ENCODE peak calls at places on chromosomes 12 and 14, in five cellular contexts. O is HepG2, X is K562, N is SK-N-SH, Z is GM12878. L is an unnamed sample.

GRCh38 chr12:113684053-113684907 is 212.6 kb upstream of the LHX5 start:
- DNase-seq in N (peak), Z (no peak), X (no peak), O (no peak), L (no peak)

GRCh38 chr14:71725802-71726638 is 206.2 kb upstream of the RGS6 start:
- DNase-seq in X (no peak), O (no peak), N (no peak), Z (no peak), L (no peak)

GRCh38 chr12:12010277-12011031 is 60.3 kb upstream of the BCL2L14 start:
- DNase-seq in O (no peak), X (no peak), N (peak), Z (peak), L (no peak)

GRCh38 chr14:76267322-76268012 is 108.5 kb upstream of the ESRRB start:
- DNase-seq in N (peak), O (no peak), Z (no peak), X (no peak), L (no peak)

GRCh38 chr14:94397899-94398479 is 9.6 kb upstream of the SERPINA1 start:
- DNase-seq in N (no peak), X (no peak), Z (no peak), O (no peak), L (no peak)

GRCh38 chr12:94225924-94226630 is 77.7 kb downstream of the PLXNC1 start:
- DNase-seq in N (peak), Z (no peak), X (no peak), O (no peak), L (no peak)

GRCh38 chr12:75744607-75745256 is 233.3 kb upstream of the KRR1 start:
- DNase-seq in N (no peak), Z (no peak), X (no peak), O (peak), L (no peak)

GRCh38 chr14:21437063-21437901 is 18.6 kb downstream of the CHD8 start:
- DNase-seq in N (peak), X (peak), Z (peak), O (peak), L (peak)

GRCh38 chr12:5013206-5013830 is 30.4 kb upstream of the KCNA5 start:
- DNase-seq in X (no peak), Z (no peak), O (no peak), N (no peak), L (no peak)

GRCh38 chr12:2754208-2754607 is 40.6 kb upstream of the FKBP4 start:
- DNase-seq in N (peak), O (no peak), Z (no peak), X (no peak), L (no peak)

GRCh38 chr14:70856851-70857498 is 47.7 kb upstream of the MAP3K9 start:
- DNase-seq in Z (no peak), X (no peak), O (no peak), N (no peak), L (no peak)

GRCh38 chr14:50943261-50943942 is 881 bp downstream of the PYGL start:
- DNase-seq in O (peak), X (peak), N (no peak), Z (no peak), L (peak)

GRCh38 chr12:26845984-26846383 is 13.0 kb upstream of the ITPR2 start:
- DNase-seq in X (peak), O (peak), Z (no peak), N (peak), L (no peak)

GRCh38 chr14:68874746-68875155 is 81.9 kb upstream of the ZFP36L1 start:
- DNase-seq in N (no peak), O (no peak), Z (no peak), X (no peak), L (no peak)

GRCh38 chr12:96890331-96890730 is 16.7 kb upstream of the NEDD1 start:
- DNase-seq in Z (no peak), N (no peak), X (no peak), O (no peak), L (no peak)

GRCh38 chr12:46800160-46800559 is 25.6 kb downstream of the SLC38A4 start:
- DNase-seq in N (no peak), X (no peak), Z (no peak), O (no peak), L (no peak)

GRCh38 chr12:131363416-131363815 is 347.5 kb upstream of the SFSWAP start:
- DNase-seq in N (no peak), Z (no peak), O (no peak), X (no peak), L (no peak)

GRCh38 chr14:105330491-105330895 is 15.9 kb downstream of the PACS2 start:
- DNase-seq in N (no peak), Z (no peak), O (no peak), X (no peak), L (no peak)

GRCh38 chr14:98226411-98226810 is 1045.6 kb downstream of the BCL11B start:
- DNase-seq in Z (no peak), X (no peak), O (no peak), N (no peak), L (no peak)

GRCh38 chr12:53231859-53232640 is at the start of gene RARG:
- DNase-seq in N (peak), O (no peak), Z (no peak), X (peak), L (peak)

GRCh38 chr12:122975790-122976647 is 975 bp downstream of the OGFOD2 start:
- DNase-seq in X (no peak), Z (no peak), O (no peak), N (no peak), L (no peak)

GRCh38 chr12:122977153-122977552 is 2.1 kb downstream of the OGFOD2 start:
- DNase-seq in N (no peak), O (no peak), Z (no peak), X (no peak), L (no peak)

GRCh38 chr12:122977655-122978392 is 2.7 kb upstream of the ARL6IP4 start:
- DNase-seq in X (no peak), N (no peak), Z (no peak), O (no peak), L (no peak)

GRCh38 chr12:122974892-122975789 is at the start of gene OGFOD2:
- DNase-seq in N (peak), O (peak), Z (peak), X (peak), L (peak)

GRCh38 chr12:122976648-122976975 is 1.6 kb downstream of the OGFOD2 start:
- DNase-seq in X (no peak), O (no peak), N (no peak), Z (no peak), L (no peak)
- TF ChIP-seq USF2 in X (no peak), O (no peak), N (no peak), Z (no peak), L (no peak)

GRCh38 chr12:90515199-90516175 is 439.5 kb downstream of the CCER1 start:
- DNase-seq in Z (peak), X (no peak), O (no peak), N (no peak), L (peak)

GRCh38 chr12:90510948-90511347 is 444.0 kb downstream of the CCER1 start:
- DNase-seq in X (no peak), Z (no peak), O (no peak), N (no peak), L (no peak)

GRCh38 chr12:90512518-90512917 is 442.5 kb downstream of the CCER1 start:
- DNase-seq in X (no peak), N (no peak), Z (no peak), O (no peak), L (no peak)

GRCh38 chr12:90519285-90519684 is 435.7 kb downstream of the CCER1 start:
- DNase-seq in O (no peak), Z (no peak), N (no peak), X (no peak), L (no peak)

GRCh38 chr12:90514325-90514724 is 440.7 kb downstream of the CCER1 start:
- DNase-seq in X (no peak), N (peak), O (no peak), Z (no peak), L (no peak)
- TF ChIP-seq SMC3 in X (no peak), N (no peak), O (no peak), Z (no peak), L (no peak)

GRCh38 chr12:109477185-109477962 is at the start of the genes KCTD10 and UBE3B:
- DNase-seq in N (peak), X (peak), Z (peak), O (peak), L (peak)
- TF ChIP-seq EP300 in N (no peak), X (no peak), Z (no peak), O (no peak), L (no peak)

DNA sequence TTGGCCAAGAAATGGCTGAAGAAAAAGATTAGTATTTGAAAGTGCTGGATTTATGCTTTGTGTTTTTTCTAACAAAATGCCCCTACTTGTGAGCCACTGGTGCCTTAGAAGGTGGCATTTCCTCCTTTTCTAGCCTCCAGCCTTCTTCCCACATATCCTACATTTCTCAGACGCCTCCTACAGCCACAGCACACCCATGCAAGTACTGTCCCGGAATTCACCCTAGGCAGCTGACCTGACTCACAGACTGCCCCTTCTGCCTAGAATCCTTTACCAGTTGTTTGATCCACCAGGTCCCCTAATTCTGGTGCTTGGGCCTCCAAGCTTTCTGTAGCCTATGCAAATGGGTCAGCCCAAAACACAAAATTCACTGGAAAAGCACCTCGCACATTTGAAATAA is 166.0 kb downstream of the FOXN3 start:
- DNase-seq in Z (no peak), X (no peak), O (no peak), N (no peak), L (no peak)
- TF ChIP-seq USF2 in Z (no peak), X (no peak), O (no peak), N (no peak), L (no peak)

GRCh38 chr14:32460267-32460666 is 131.2 kb downstream of the AKAP6 start:
- DNase-seq in O (no peak), X (no peak), Z (no peak), N (no peak), L (no peak)

GRCh38 chr14:32457213-32457920 is 128.3 kb downstream of the AKAP6 start:
- DNase-seq in Z (no peak), O (no peak), X (no peak), N (peak), L (no peak)

GRCh38 chr14:32453857-32454810 is 125.0 kb downstream of the AKAP6 start:
- DNase-seq in Z (no peak), N (no peak), O (no peak), X (no peak), L (no peak)

DNA sequence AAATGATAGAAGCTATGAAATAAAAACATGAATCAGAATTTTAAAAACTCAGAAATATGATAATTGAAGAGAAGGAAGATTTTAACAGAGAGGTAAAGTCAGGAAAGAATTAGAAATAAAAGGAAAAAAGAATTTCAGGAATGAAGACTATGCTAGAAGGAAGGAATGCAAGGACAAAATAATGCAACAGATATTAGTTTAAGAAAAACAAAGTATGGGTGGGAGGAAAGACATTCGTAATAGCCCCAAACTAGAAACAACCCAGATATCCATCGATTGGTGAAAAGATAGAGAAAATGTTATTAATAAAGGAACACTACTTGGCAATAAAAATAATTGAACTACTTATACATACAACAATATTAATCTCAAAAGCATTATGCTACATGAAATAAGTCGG is 129.6 kb downstream of the AKAP6 start:
- DNase-seq in N (no peak), Z (no peak), X (no peak), O (no peak), L (no peak)
- TF ChIP-seq SMC3 in N (no peak), Z (no peak), X (no peak), O (no peak), L (no peak)

GRCh38 chr14:58129208-58129607 is 22.8 kb downstream of the ARMH4 start:
- DNase-seq in X (no peak), N (no peak), Z (no peak), O (no peak), L (no peak)

GRCh38 chr14:58131386-58131785 is 20.6 kb downstream of the ARMH4 start:
- DNase-seq in O (peak), X (no peak), Z (no peak), N (no peak), L (peak)

GRCh38 chr14:58130121-58130782 is 21.8 kb downstream of the ARMH4 start:
- DNase-seq in O (no peak), Z (no peak), N (no peak), X (no peak), L (no peak)

GRCh38 chr14:58133739-58134138 is 18.3 kb downstream of the ARMH4 start:
- DNase-seq in X (no peak), O (no peak), N (no peak), Z (no peak), L (peak)

GRCh38 chr14:58128416-58128815 is 23.6 kb downstream of the ARMH4 start:
- DNase-seq in X (no peak), O (no peak), Z (no peak), N (no peak), L (no peak)
- TF ChIP-seq EP300 in X (no peak), O (no peak), Z (no peak), N (no peak), L (no peak)

DNA sequence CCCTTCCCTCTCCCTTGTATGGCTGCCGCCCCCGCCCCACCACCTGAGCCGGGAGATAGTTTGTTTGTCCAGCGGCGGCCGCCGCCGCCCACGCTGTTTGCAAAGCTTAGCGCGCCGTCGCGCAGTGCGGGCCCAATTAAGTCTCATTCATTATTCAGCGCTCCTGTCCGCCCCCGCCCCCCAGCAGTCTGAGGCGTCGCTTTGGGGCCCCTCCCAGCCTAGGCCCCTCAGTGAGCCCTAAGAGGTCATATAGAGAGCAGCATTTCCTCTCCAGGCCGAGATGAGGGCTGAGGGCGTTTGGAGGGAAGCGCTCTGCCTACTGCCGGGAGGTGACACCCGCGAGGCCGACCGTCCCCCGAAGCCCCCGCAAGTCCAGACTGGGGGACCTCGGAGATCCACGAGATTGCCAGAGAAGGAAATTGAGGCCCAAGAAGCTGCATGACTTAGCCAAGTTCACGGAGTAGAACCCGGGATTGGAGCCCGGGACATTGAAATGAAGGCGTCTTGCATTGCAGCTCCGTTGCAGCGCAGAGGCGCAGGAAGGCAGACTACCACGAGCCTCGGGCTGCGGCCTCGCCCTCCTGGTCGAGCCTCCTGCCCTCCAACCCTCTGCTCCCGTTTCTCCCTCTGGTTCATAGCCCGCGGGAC is at the start of gene DNAJC22:
- DNase-seq in N (no peak), X (peak), O (no peak), Z (no peak), L (peak)
- TF ChIP-seq USF2 in N (no peak), X (no peak), O (no peak), Z (no peak), L (no peak)

GRCh38 chr12:107670999-107671643 is 14.5 kb upstream of the PWP1 start:
- DNase-seq in X (peak), O (peak), N (no peak), Z (no peak), L (peak)
- TF ChIP-seq SMC3 in X (peak), O (peak), N (no peak), Z (peak), L (no peak)

L was measured in A549.